ENCODE peak calls at places on chromosomes 5 and 9, in ten cellular contexts. One of them, this sample, is unnamed.

GRCh38 chr5:78215972-78216371 is 78.5 kb downstream of the AP3B1 start:
- DNase-seq in NCI-H1092 treated with DMSO at 0.1 percent for 48 hours: no peak
- DNase-seq in lung: no peak
- DNase-seq in Right ventricle myocardium superior: no peak
- DNase-seq in kidney: no peak
- DNase-seq in neural crest cell: no peak
- DNase-seq in activated gamma-delta T cell: no peak
- DNase-seq in stimulated activated CD4-positive, alpha-beta T cell treated with anti-CD3 and anti-CD28 coated beads, Interleukin-1b, Interleukin-23, amount 100 ng/mL, for 1 hour: no peak
- DNase-seq in iPS DF 6.9: no peak
- DNase-seq in NCI-H1417: no peak
- DNase-seq in this sample: no peak

GRCh38 chr5:169433221-169433651 is 132.3 kb upstream of the SLIT3 start:
- DNase-seq in iPS DF 6.9: no peak
- DNase-seq in stimulated activated CD4-positive, alpha-beta T cell treated with anti-CD3 and anti-CD28 coated beads, Interleukin-1b, Interleukin-23, amount 100 ng/mL, for 1 hour: no peak
- DNase-seq in Right ventricle myocardium superior: no peak
- DNase-seq in lung: no peak
- DNase-seq in NCI-H1417: no peak
- DNase-seq in kidney: no peak
- DNase-seq in neural crest cell: no peak
- DNase-seq in NCI-H1092 treated with DMSO at 0.1 percent for 48 hours: no peak
- DNase-seq in activated gamma-delta T cell: no peak
- DNase-seq in this sample: no peak

GRCh38 chr9:69412741-69413150 is 87.7 kb downstream of the ENTREP1 start:
- DNase-seq in Right ventricle myocardium superior: peak
- DNase-seq in neural crest cell: peak
- DNase-seq in kidney: peak
- DNase-seq in NCI-H1417: peak
- DNase-seq in NCI-H1092 treated with DMSO at 0.1 percent for 48 hours: peak
- DNase-seq in activated gamma-delta T cell: no peak
- DNase-seq in stimulated activated CD4-positive, alpha-beta T cell treated with anti-CD3 and anti-CD28 coated beads, Interleukin-1b, Interleukin-23, amount 100 ng/mL, for 1 hour: no peak
- DNase-seq in iPS DF 6.9: peak
- DNase-seq in lung: peak
- DNase-seq in this sample: peak

GRCh38 chr5:178333821-178334481 is 101.3 kb upstream of the PHYKPL start:
- DNase-seq in Right ventricle myocardium superior: peak
- DNase-seq in neural crest cell: no peak
- DNase-seq in stimulated activated CD4-positive, alpha-beta T cell treated with anti-CD3 and anti-CD28 coated beads, Interleukin-1b, Interleukin-23, amount 100 ng/mL, for 1 hour: no peak
- DNase-seq in lung: no peak
- DNase-seq in iPS DF 6.9: no peak
- DNase-seq in NCI-H1417: no peak
- DNase-seq in activated gamma-delta T cell: no peak
- DNase-seq in kidney: peak
- DNase-seq in NCI-H1092 treated with DMSO at 0.1 percent for 48 hours: no peak
- DNase-seq in this sample: no peak

GRCh38 chr9:6567140-6567591 is 78.4 kb downstream of the GLDC start:
- DNase-seq in lung: no peak
- DNase-seq in kidney: no peak
- DNase-seq in NCI-H1092 treated with DMSO at 0.1 percent for 48 hours: no peak
- DNase-seq in NCI-H1417: no peak
- DNase-seq in iPS DF 6.9: no peak
- DNase-seq in neural crest cell: no peak
- DNase-seq in activated gamma-delta T cell: no peak
- DNase-seq in stimulated activated CD4-positive, alpha-beta T cell treated with anti-CD3 and anti-CD28 coated beads, Interleukin-1b, Interleukin-23, amount 100 ng/mL, for 1 hour: no peak
- DNase-seq in Right ventricle myocardium superior: no peak
- DNase-seq in this sample: no peak

GRCh38 chr5:79924936-79925893 is 65.8 kb downstream of the MTX3 start:
- DNase-seq in NCI-H1417: no peak
- DNase-seq in lung: no peak
- DNase-seq in activated gamma-delta T cell: no peak
- DNase-seq in NCI-H1092 treated with DMSO at 0.1 percent for 48 hours: no peak
- DNase-seq in Right ventricle myocardium superior: no peak
- DNase-seq in neural crest cell: no peak
- DNase-seq in stimulated activated CD4-positive, alpha-beta T cell treated with anti-CD3 and anti-CD28 coated beads, Interleukin-1b, Interleukin-23, amount 100 ng/mL, for 1 hour: no peak
- DNase-seq in iPS DF 6.9: no peak
- DNase-seq in kidney: no peak
- DNase-seq in this sample: no peak

GRCh38 chr9:74412236-74412979 is 84.7 kb upstream of the RORB start:
- DNase-seq in iPS DF 6.9: no peak
- DNase-seq in activated gamma-delta T cell: no peak
- DNase-seq in neural crest cell: no peak
- DNase-seq in NCI-H1417: no peak
- DNase-seq in Right ventricle myocardium superior: no peak
- DNase-seq in stimulated activated CD4-positive, alpha-beta T cell treated with anti-CD3 and anti-CD28 coated beads, Interleukin-1b, Interleukin-23, amount 100 ng/mL, for 1 hour: no peak
- DNase-seq in kidney: no peak
- DNase-seq in NCI-H1092 treated with DMSO at 0.1 percent for 48 hours: no peak
- DNase-seq in lung: no peak
- DNase-seq in this sample: no peak

GRCh38 chr5:152379331-152379730 is 25.7 kb downstream of the NMUR2 start:
- DNase-seq in iPS DF 6.9: no peak
- DNase-seq in NCI-H1417: no peak
- DNase-seq in stimulated activated CD4-positive, alpha-beta T cell treated with anti-CD3 and anti-CD28 coated beads, Interleukin-1b, Interleukin-23, amount 100 ng/mL, for 1 hour: no peak
- DNase-seq in activated gamma-delta T cell: no peak
- DNase-seq in NCI-H1092 treated with DMSO at 0.1 percent for 48 hours: no peak
- DNase-seq in lung: no peak
- DNase-seq in Right ventricle myocardium superior: no peak
- DNase-seq in neural crest cell: no peak
- DNase-seq in kidney: no peak
- DNase-seq in this sample: no peak

GRCh38 chr5:113807384-113808053 is 294.0 kb downstream of the YTHDC2 start:
- DNase-seq in lung: no peak
- DNase-seq in neural crest cell: no peak
- DNase-seq in NCI-H1092 treated with DMSO at 0.1 percent for 48 hours: peak
- DNase-seq in Right ventricle myocardium superior: no peak
- DNase-seq in iPS DF 6.9: no peak
- DNase-seq in activated gamma-delta T cell: no peak
- DNase-seq in stimulated activated CD4-positive, alpha-beta T cell treated with anti-CD3 and anti-CD28 coated beads, Interleukin-1b, Interleukin-23, amount 100 ng/mL, for 1 hour: no peak
- DNase-seq in kidney: no peak
- DNase-seq in NCI-H1417: no peak
- DNase-seq in this sample: no peak

GRCh38 chr9:18980124-18980660 is 52.8 kb downstream of the SAXO1 start:
- DNase-seq in iPS DF 6.9: no peak
- DNase-seq in activated gamma-delta T cell: no peak
- DNase-seq in kidney: no peak
- DNase-seq in stimulated activated CD4-positive, alpha-beta T cell treated with anti-CD3 and anti-CD28 coated beads, Interleukin-1b, Interleukin-23, amount 100 ng/mL, for 1 hour: no peak
- DNase-seq in NCI-H1092 treated with DMSO at 0.1 percent for 48 hours: no peak
- DNase-seq in NCI-H1417: no peak
- DNase-seq in neural crest cell: no peak
- DNase-seq in lung: no peak
- DNase-seq in Right ventricle myocardium superior: no peak
- DNase-seq in this sample: no peak

GRCh38 chr9:27545471-27545870 is 15.9 kb upstream of the MOB3B start:
- DNase-seq in NCI-H1092 treated with DMSO at 0.1 percent for 48 hours: no peak
- DNase-seq in iPS DF 6.9: no peak
- DNase-seq in lung: no peak
- DNase-seq in neural crest cell: no peak
- DNase-seq in activated gamma-delta T cell: no peak
- DNase-seq in NCI-H1417: peak
- DNase-seq in kidney: no peak
- DNase-seq in stimulated activated CD4-positive, alpha-beta T cell treated with anti-CD3 and anti-CD28 coated beads, Interleukin-1b, Interleukin-23, amount 100 ng/mL, for 1 hour: no peak
- DNase-seq in Right ventricle myocardium superior: no peak
- DNase-seq in this sample: no peak

GRCh38 chr5:135053989-135054388 is 20.0 kb upstream of the PITX1 start:
- DNase-seq in stimulated activated CD4-positive, alpha-beta T cell treated with anti-CD3 and anti-CD28 coated beads, Interleukin-1b, Interleukin-23, amount 100 ng/mL, for 1 hour: no peak
- DNase-seq in NCI-H1092 treated with DMSO at 0.1 percent for 48 hours: peak
- DNase-seq in neural crest cell: no peak
- DNase-seq in NCI-H1417: peak
- DNase-seq in iPS DF 6.9: no peak
- DNase-seq in lung: no peak
- DNase-seq in activated gamma-delta T cell: no peak
- DNase-seq in kidney: no peak
- DNase-seq in Right ventricle myocardium superior: no peak
- DNase-seq in this sample: no peak

GRCh38 chr9:131734165-131734610 is 5.7 kb downstream of the RAPGEF1 start:
- DNase-seq in lung: peak
- DNase-seq in neural crest cell: no peak
- DNase-seq in Right ventricle myocardium superior: peak
- DNase-seq in NCI-H1092 treated with DMSO at 0.1 percent for 48 hours: no peak
- DNase-seq in stimulated activated CD4-positive, alpha-beta T cell treated with anti-CD3 and anti-CD28 coated beads, Interleukin-1b, Interleukin-23, amount 100 ng/mL, for 1 hour: no peak
- DNase-seq in activated gamma-delta T cell: no peak
- DNase-seq in iPS DF 6.9: no peak
- DNase-seq in NCI-H1417: peak
- DNase-seq in kidney: peak
- DNase-seq in this sample: no peak

This sample was measured in HAP-1.